ENCODE peak calls at places on chromosomes 16 and 17, in seven cellular contexts. J is left ventricle myocardium inferior; A is body of pancreas; G is DND-41; O is tibial artery; V is GM23248; E is naive thymus-derived CD4-positive, alpha-beta T cell. B is an unnamed sample.
A peak's percentile ranks its signal among the peaks of the same experiment; 100 is the strongest.

GRCh38 chr16:50278251-50278650 is 11.9 kb downstream of the ADCY7 start:
- DNase-seq in A (no peak), J (no peak), G (no peak), V (no peak), E (no peak), O (no peak), B (no peak)

GRCh38 chr17:61064087-61064951 is 335.3 kb upstream of the TBX2 start:
- DNase-seq in A (no peak), V (peak; percentile 19), O (no peak), G (no peak), E (no peak), J (no peak), B (no peak)

GRCh38 chr16:525520-526180 is 1.9 kb upstream of the CAPN15 start:
- DNase-seq in A (no peak), G (no peak), J (no peak), V (peak; percentile 98), O (no peak), E (no peak), B (peak; percentile 4)

GRCh38 chr16:57620316-57621231 is 7.9 kb upstream of the ADGRG1 start:
- DNase-seq in V (no peak), A (peak; percentile 68), E (no peak), J (no peak), O (no peak), G (no peak), B (no peak)

GRCh38 chr16:72932050-72932449 is 115.9 kb downstream of the ZFHX3 start:
- DNase-seq in V (no peak), E (no peak), J (no peak), O (no peak), A (no peak), G (no peak), B (no peak)

GRCh38 chr17:12510535-12510934 is 155.2 kb upstream of the MYOCD start:
- DNase-seq in O (no peak), E (no peak), A (no peak), G (no peak), J (no peak), V (peak; percentile 18), B (no peak)

GRCh38 chr17:2064980-2065785 is 10.3 kb downstream of the HIC1 start:
- DNase-seq in G (peak; percentile 66), E (no peak), A (no peak), J (no peak), V (peak; percentile 85), O (peak; percentile 56), B (no peak)

GRCh38 chr16:23145608-23146007 is 3.6 kb downstream of the USP31 start:
- DNase-seq in E (no peak), V (peak; percentile 76), O (no peak), J (no peak), A (no peak), G (no peak), B (no peak)

GRCh38 chr16:57639172-57639571 is 10.7 kb downstream of the ADGRG1 start:
- DNase-seq in E (peak; percentile 54), G (peak; percentile 84), J (peak; percentile 41), A (peak; percentile 81), V (no peak), O (no peak), B (no peak)

GRCh38 chr16:88405325-88406060 is 22.7 kb downstream of the ZNF469 start:
- DNase-seq in V (peak; percentile 86), A (no peak), J (no peak), G (no peak), E (no peak), O (peak; percentile 46), B (no peak)

GRCh38 chr16:68764866-68765265 is 27.8 kb downstream of the CDH1 start:
- DNase-seq in V (no peak), E (no peak), A (no peak), O (no peak), J (no peak), G (no peak), B (no peak)

GRCh38 chr16:89646906-89647305 is 10.6 kb downstream of the CHMP1A start:
- DNase-seq in E (no peak), J (no peak), A (no peak), O (no peak), V (no peak), G (no peak), B (no peak)

GRCh38 chr17:8707591-8708453 is 36.8 kb downstream of the CCDC42 start:
- DNase-seq in A (no peak), E (no peak), G (no peak), O (no peak), V (peak; percentile 20), J (no peak), B (no peak)

GRCh38 chr16:22787456-22788189 is 26.3 kb upstream of the HS3ST2 start:
- DNase-seq in J (no peak), V (peak; percentile 91), O (no peak), A (no peak), G (peak; percentile 20), E (no peak), B (no peak)

GRCh38 chr17:82881900-82882714 is 42.3 kb upstream of the ZNF750 start:
- DNase-seq in E (no peak), V (no peak), O (peak; percentile 89), A (peak; percentile 50), J (peak; percentile 57), G (peak; percentile 74), B (no peak)

DNA sequence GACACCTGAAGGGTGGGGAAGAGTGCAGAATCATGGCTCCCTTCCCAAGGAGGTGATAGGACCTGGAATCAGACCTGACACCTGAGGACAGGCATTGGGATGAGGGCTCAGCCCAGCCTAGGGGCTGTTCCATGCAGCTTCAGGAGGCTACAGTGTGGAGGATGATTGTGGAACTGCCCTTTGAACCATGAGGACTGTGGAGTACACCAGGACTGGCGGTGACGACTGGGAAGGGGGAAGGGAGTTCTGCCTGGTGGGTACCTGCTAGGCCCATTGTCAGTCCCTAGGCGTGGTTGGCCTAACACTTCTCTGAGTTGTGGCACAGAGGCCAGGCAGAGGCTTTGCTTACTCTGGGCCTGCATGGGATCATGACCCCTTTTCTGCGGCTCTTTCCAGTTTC is 76.1 kb downstream of the MPRIP start:
- DNase-seq in J (no peak), V (no peak), E (no peak), O (no peak), A (no peak), G (no peak), B (no peak)
- H3K4me1 ChIP-seq in J (peaks cover 93% of the 10 kb centered on the region), V (peaks cover 34% of the 10 kb centered on the region), E (peaks cover 43% of the 10 kb centered on the region), O (no peaks in the 10 kb centered on the region), A (peaks cover 56% of the 10 kb centered on the region), G (peaks cover 18% of the 10 kb centered on the region), B (peaks cover 52% of the 10 kb centered on the region)

DNA sequence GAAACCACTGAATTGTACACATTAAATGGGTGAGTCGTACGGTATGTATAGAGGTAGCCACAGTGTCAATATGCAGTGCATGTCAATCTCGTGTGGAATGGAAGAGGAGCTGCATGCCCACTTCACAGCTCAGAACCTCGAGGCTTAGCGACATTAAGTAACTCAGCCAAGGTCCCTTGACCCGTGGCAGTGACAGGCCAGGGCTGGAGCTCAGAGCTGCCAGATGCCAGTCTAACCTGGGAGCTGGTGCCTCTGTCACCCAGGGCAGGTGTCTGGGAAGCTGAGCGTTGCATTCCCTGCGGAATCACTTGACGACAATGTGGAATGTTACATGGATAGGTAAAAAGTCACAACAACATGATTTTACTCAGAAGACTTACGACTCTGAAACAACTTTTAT is 298.1 kb downstream of the FOXL1 start:
- DNase-seq in G (no peak), O (no peak), V (no peak), E (no peak), J (no peak), A (no peak), B (no peak)
- H3K4me3 ChIP-seq in G (no peak overlapping the region), O (no peak overlapping the region), V (no peak overlapping the region), E (no peak overlapping the region), J (no peak overlapping the region), A (no peak overlapping the region), B (no peak overlapping the region)

GRCh38 chr16:4404247-4404966 is 12.0 kb downstream of the CORO7 start:
- DNase-seq in O (no peak), V (peak; percentile 62), J (peak; percentile 32), E (peak; percentile 44), G (peak; percentile 49), A (peak; percentile 47), B (no peak)

GRCh38 chr16:4404967-4405696 is 11.3 kb downstream of the CORO7 start:
- DNase-seq in G (no peak), E (no peak), J (no peak), A (no peak), O (no peak), V (no peak), B (no peak)

GRCh38 chr16:4402439-4403132 is 13.8 kb downstream of the CORO7 start:
- DNase-seq in V (peak; percentile 87), O (no peak), A (peak; percentile 86), J (peak; percentile 84), G (peak; percentile 27), E (peak; percentile 71), B (peak; percentile 53)

GRCh38 chr16:4401510-4401909 is 14.9 kb downstream of the CORO7 start:
- DNase-seq in O (no peak), V (no peak), G (no peak), E (no peak), J (no peak), A (no peak), B (no peak)

GRCh38 chr16:4403133-4403949 is 13.1 kb downstream of the CORO7 start:
- DNase-seq in O (no peak), E (no peak), V (no peak), J (no peak), G (no peak), A (no peak), B (no peak)
- H3K27ac ChIP-seq in O (no peak overlapping the region), E (no peak overlapping the region), V (no peak overlapping the region), J (no peak overlapping the region), G (no peak overlapping the region), A (no peak overlapping the region), B (no peak overlapping the region)

DNA sequence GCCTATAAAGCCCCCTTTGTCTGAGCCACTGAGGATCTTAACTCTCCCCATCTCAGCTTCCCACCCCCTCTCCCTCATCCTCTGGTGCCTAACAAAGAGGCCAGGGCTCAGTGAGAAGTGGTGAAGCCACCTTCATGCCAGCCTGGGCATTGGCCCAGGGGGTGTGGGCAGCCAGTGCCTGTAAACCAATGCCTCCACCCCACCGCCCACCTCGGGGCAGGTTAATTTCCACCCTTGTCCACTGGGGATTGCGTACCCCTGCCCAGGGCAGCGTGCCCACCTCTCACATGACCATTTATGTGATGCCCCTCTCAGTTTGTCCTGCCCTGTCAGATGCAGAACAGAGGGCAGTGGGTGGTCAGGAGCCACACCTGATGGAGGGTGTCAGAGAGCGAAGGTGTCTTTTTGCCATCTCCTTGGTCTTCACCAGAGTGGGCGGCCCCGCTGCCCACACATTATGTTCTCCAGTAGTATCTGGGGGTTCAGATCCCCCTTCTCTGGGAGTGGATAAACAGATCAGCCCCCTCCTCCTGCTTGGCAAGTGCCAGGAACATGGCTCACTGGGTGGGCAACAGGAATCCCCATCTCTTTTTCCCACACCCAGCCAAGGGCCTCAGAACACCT is 10.1 kb upstream of the ARHGAP23 start:
- DNase-seq in G (no peak), V (no peak), J (no peak), A (no peak), E (no peak), O (no peak), B (no peak)
- H3K4me1 ChIP-seq in G (peaks cover 76% of the 10 kb centered on the region), V (peaks cover 21% of the 10 kb centered on the region), J (peaks cover 58% of the 10 kb centered on the region), A (peaks cover 18% of the 10 kb centered on the region), E (no peaks in the 10 kb centered on the region), O (no peaks in the 10 kb centered on the region), B (peaks cover 15% of the 10 kb centered on the region)

GRCh38 chr16:66255647-66256046 is 110.8 kb upstream of the CDH5 start:
- DNase-seq in J (no peak), O (no peak), G (no peak), V (no peak), A (no peak), E (no peak), B (no peak)
- H3K4me3 ChIP-seq in J (no peak overlapping the region), O (no peak overlapping the region), G (no peak overlapping the region), V (no peak overlapping the region), A (no peak overlapping the region), E (no peak overlapping the region), B (no peak overlapping the region)

B was measured in CD4-positive, CD25-positive, alpha-beta regulatory T cell.